ENCODE peak calls at places on chromosomes 2 and 18, in ten cellular contexts. E, Y, C, A, B, Q, Z, V, L and S are unnamed samples.

GRCh38 chr2:197286805-197287595 is 23.6 kb downstream of the ANKRD44 start:
- DNase-seq in A (no peak), V (peak), E (no peak), L (no peak), Z (no peak), C (peak), Y (no peak), B (no peak), Q (no peak), S (peak)

GRCh38 chr18:10563886-10564285 is 38.1 kb downstream of the NAPG start:
- DNase-seq in Y (no peak), L (no peak), A (no peak), V (no peak), E (no peak), Z (no peak), C (no peak), B (no peak), Q (no peak), S (peak)

GRCh38 chr2:54722641-54723299 is 692 bp upstream of the EML6 start:
- DNase-seq in Q (no peak), E (no peak), L (no peak), A (no peak), B (no peak), V (no peak), Y (peak), C (no peak), Z (no peak), S (no peak)

GRCh38 chr18:8791171-8791651 is 85.9 kb downstream of the MTCL1 start:
- DNase-seq in E (no peak), V (no peak), Y (no peak), Z (no peak), B (no peak), Q (no peak), L (no peak), A (no peak), C (no peak), S (no peak)

GRCh38 chr2:37143986-37144385 is 12.8 kb downstream of the EIF2AK2 start:
- DNase-seq in Q (no peak), Y (no peak), B (no peak), Z (no peak), V (no peak), C (no peak), E (no peak), L (no peak), A (no peak), S (no peak)

GRCh38 chr2:36387258-36387916 is 31.8 kb downstream of the CRIM1 start:
- DNase-seq in Y (no peak), Z (no peak), E (no peak), V (no peak), Q (no peak), A (no peak), B (no peak), C (no peak), L (no peak), S (no peak)

GRCh38 chr18:22422909-22423548 is 5.3 kb upstream of the CTAGE1 start:
- DNase-seq in Q (peak), L (no peak), V (no peak), A (no peak), C (peak), B (no peak), Y (no peak), E (no peak), Z (no peak), S (no peak)

GRCh38 chr2:237600205-237600846 is 9.8 kb upstream of the RAB17 start:
- DNase-seq in A (peak), L (no peak), Y (no peak), Q (peak), E (no peak), V (peak), B (no peak), C (peak), Z (no peak), S (peak)

GRCh38 chr2:149857344-149857743 is 269.8 kb upstream of the MMADHC start:
- DNase-seq in Z (no peak), Q (no peak), E (no peak), B (no peak), Y (no peak), A (no peak), L (no peak), C (no peak), V (no peak), S (no peak)

GRCh38 chr2:71856709-71857525 is 290.7 kb downstream of the CYP26B1 start:
- DNase-seq in Z (no peak), Q (no peak), A (no peak), L (no peak), B (no peak), C (no peak), Y (no peak), V (no peak), E (no peak), S (no peak)

DNA sequence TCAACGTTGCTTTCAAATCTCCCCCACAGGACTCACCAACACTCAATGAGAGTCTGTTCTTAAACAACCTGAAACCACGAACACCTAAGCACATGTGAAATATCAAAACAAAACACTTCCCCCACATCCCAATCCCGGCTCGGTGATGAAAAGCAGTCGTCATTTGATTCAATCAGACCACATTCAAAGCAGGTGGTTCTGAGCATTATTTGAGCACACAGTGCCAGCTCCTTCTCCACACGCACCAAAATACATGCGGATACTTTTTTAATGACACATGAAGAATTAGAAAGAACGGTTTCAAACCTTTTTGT is 98.3 kb downstream of the TCF4 start:
- DNase-seq in Y (no peak), E (no peak), Z (no peak), C (no peak), Q (no peak), A (no peak), L (no peak), B (peak), V (no peak), S (peak)
- TF ChIP-seq POLR2A in Y (no peak), E (no peak), Z (no peak), C (no peak), Q (no peak), A (no peak), L (no peak), B (no peak), V (no peak), S (no peak)

GRCh38 chr2:8584174-8585066 is 97.4 kb upstream of the ID2 start:
- DNase-seq in Y (no peak), B (no peak), Z (no peak), Q (no peak), E (no peak), V (no peak), A (no peak), L (peak), C (peak), S (no peak)
- H3K4me3 ChIP-seq in Y (peak), B (peak), Z (no peak), Q (no peak), E (no peak), V (peak), A (no peak), L (no peak), C (no peak), S (no peak)

GRCh38 chr2:224407241-224407680 is 5.4 kb upstream of the FAM124B start:
- DNase-seq in Q (no peak), L (no peak), V (no peak), Y (no peak), B (no peak), A (no peak), C (peak), Z (no peak), E (no peak), S (peak)
- TF ChIP-seq POLR2A in Q (no peak), L (no peak), V (no peak), Y (no peak), B (no peak), A (no peak), C (no peak), Z (no peak), E (no peak), S (no peak)

GRCh38 chr2:217820904-217821303 is 181.9 kb downstream of the TNS1 start:
- DNase-seq in B (no peak), Z (no peak), A (no peak), Q (no peak), V (no peak), Y (no peak), E (no peak), L (no peak), C (no peak), S (no peak)
- H3K4me3 ChIP-seq in B (no peak), Z (no peak), A (no peak), Q (no peak), V (no peak), Y (no peak), E (no peak), L (no peak), C (no peak), S (no peak)

GRCh38 chr18:54387631-54388030 is 29.9 kb downstream of the C18orf54 start:
- DNase-seq in A (no peak), Q (no peak), Z (no peak), E (no peak), B (no peak), L (no peak), C (no peak), V (no peak), Y (no peak), S (no peak)

GRCh38 chr18:54390838-54391237 is 33.1 kb downstream of the C18orf54 start:
- DNase-seq in Y (no peak), V (no peak), Z (no peak), A (no peak), Q (no peak), C (no peak), L (no peak), E (no peak), B (no peak), S (no peak)

GRCh38 chr18:54389143-54389505 is 31.4 kb downstream of the C18orf54 start:
- DNase-seq in V (no peak), L (no peak), Z (no peak), E (no peak), Y (no peak), A (no peak), Q (no peak), C (no peak), B (no peak), S (no peak)

GRCh38 chr18:54386043-54386442 is 28.3 kb downstream of the C18orf54 start:
- DNase-seq in E (no peak), A (no peak), B (no peak), Y (no peak), Z (no peak), Q (no peak), L (no peak), C (no peak), V (no peak), S (no peak)

DNA sequence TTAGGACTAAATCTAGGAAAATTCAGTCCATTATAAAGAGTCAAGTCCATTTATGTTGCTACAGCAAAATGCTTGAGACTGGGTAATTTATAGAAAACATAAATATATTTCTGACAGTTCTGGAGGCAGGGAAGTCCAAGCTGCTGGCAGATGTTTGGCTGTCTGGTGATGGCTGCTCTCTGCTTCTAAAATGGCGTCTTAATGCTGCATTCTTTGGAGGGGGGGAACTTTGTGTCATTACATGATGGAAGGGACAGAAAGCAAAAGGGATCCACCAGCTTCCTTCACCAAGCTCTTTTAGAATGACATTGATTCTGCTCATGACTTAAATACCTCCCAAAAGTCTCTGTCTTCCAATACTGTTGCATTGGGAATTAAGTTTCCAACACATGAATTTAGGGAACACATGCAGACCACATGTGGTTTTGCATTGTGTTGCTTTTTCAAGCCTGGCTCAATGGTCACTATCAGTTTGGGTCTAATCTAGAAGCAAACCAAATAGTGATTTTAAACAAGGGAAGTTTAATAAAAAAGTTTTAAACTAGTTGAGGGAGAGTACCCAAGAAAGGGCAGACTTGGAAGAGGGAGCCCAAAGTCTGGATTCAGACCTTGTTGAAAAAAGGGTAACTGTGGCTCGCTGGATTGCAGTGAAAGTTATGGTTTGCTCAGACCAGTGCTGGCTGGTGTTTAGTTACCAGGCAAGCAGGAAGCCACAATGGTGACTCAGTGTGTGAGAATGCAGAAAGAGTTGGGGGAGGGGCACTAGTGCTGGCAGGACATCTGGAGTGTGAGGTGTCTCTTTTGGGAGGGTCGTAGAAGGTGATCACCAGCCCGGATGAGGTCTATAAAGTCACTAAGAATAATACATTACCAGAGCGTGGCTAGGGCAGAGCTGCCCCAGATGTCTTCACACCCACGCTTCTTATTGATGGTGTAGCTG is 30.8 kb downstream of the C18orf54 start:
- DNase-seq in L (no peak), C (no peak), Y (peak), Q (no peak), B (peak), E (peak), Z (no peak), V (no peak), A (no peak), S (peak)
- TF ChIP-seq POLR2A in L (no peak), C (no peak), Y (no peak), Q (no peak), B (peak), E (peak), Z (no peak), V (no peak), A (no peak), S (no peak)

GRCh38 chr18:49030138-49030537 is 79.4 kb upstream of the SMAD7 start:
- DNase-seq in L (no peak), Q (no peak), B (no peak), Z (no peak), E (no peak), C (no peak), A (no peak), Y (no peak), V (no peak), S (no peak)

GRCh38 chr18:49032189-49032584 is 81.4 kb upstream of the SMAD7 start:
- DNase-seq in Q (no peak), E (no peak), Y (no peak), L (no peak), A (no peak), C (no peak), V (no peak), Z (no peak), B (no peak), S (no peak)

GRCh38 chr18:49029628-49030027 is 78.9 kb upstream of the SMAD7 start:
- DNase-seq in E (no peak), C (no peak), L (no peak), V (no peak), Q (no peak), B (no peak), Y (no peak), Z (no peak), A (no peak), S (no peak)

GRCh38 chr18:49030692-49031443 is 80.1 kb upstream of the SMAD7 start:
- DNase-seq in A (no peak), Z (no peak), C (peak), V (no peak), B (no peak), E (no peak), L (no peak), Y (no peak), Q (no peak), S (no peak)

DNA sequence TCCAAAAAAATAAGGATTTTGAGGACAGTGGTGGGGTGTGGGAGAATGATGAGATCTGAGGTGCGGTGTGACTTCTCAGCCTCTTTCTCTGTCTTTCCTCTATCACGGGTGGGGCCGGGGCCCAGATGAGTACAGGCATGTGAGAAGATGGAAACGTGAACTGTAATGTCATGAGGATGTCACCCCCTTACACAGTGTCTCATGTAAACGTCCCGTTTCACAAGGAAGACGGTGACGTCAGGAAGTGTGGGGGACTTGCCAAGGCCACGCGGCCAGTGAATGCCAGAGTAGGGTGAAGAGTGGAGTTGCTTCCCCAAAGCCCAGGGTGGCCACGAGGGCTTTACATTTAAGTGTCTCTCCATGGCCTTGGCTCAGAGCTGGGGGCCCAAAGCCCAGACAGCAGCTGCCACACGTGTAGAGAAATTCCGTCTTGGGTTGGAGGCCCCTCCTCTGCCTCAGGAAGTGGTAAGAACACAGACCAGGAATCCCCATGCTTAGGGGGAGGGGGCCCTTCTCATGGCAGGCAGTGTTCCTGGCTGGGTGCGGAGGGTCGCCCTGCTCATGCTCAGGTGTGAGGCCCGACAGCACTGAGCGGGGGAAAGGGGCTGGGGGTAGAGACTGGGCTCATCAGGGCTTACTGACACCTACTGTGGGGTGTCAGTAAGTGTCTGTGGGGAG is 80.9 kb upstream of the SMAD7 start:
- DNase-seq in A (peak), Y (no peak), E (no peak), B (no peak), V (peak), L (no peak), Q (no peak), C (no peak), Z (no peak), S (no peak)
- H3K4me3 ChIP-seq in A (no peak), Y (no peak), E (no peak), B (no peak), V (no peak), L (no peak), Q (no peak), C (no peak), Z (no peak), S (no peak)

DNA sequence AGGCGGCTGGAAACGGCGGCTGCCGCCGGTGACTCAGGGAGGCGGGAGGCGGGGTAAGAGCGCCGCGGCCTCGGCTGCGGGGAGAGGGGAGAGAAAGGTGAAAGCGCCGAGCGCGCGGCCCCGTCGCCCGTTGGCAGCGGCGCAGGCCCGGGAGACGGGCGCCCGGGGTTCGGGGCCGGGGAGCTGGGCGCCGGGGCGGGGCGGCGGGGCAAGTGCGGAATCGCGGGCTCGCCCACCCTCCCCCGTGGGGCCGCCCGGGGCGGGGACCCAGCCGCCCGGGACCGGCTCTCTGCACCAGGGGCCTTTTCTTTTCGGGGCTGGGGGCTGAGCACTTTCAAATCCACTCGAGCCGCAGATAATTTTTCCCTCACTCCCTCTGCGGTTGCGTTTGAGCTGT is 219 bp downstream of the KDM3A start:
- DNase-seq in C (no peak), Z (no peak), Y (no peak), L (no peak), Q (no peak), A (no peak), V (no peak), E (no peak), B (no peak), S (no peak)
- TF ChIP-seq POLR2A in C (peak), Z (peak), Y (no peak), L (peak), Q (peak), A (no peak), V (no peak), E (peak), B (peak), S (peak)

GRCh38 chr2:160252278-160252887 is 52.3 kb upstream of the ITGB6 start:
- DNase-seq in B (no peak), L (no peak), Y (peak), C (no peak), A (no peak), Z (no peak), E (peak), V (no peak), Q (no peak), S (no peak)
- H3K4me3 ChIP-seq in B (no peak), L (no peak), Y (no peak), C (no peak), A (no peak), Z (no peak), E (no peak), V (no peak), Q (no peak), S (no peak)